ENCODE peak calls at places on chromosome 12, in seven cellular contexts. I is HFFc6, D is mesothelial cell of epicardium, L is cardiac muscle cell, F is GM20000, U is endothelial cell, H is WTC11. R is an unnamed sample.

GRCh38 chr12:3632256-3633240 is 120.4 kb downstream of the CRACR2A start:
- DNase-seq in I (no peak), D (no peak), L (no peak), F (no peak), U (no peak), H (no peak), R (no peak)

GRCh38 chr12:74732801-74733200 is 195.2 kb downstream of the ATXN7L3B start:
- DNase-seq in I (no peak), D (no peak), L (no peak), F (no peak), U (no peak), H (no peak), R (no peak)

GRCh38 chr12:121770802-121771625 is 22.5 kb downstream of the RHOF start:
- DNase-seq in I (no peak), D (no peak), L (no peak), F (no peak), U (no peak), H (no peak), R (no peak)

GRCh38 chr12:3658327-3659163 is 94.4 kb downstream of the CRACR2A start:
- DNase-seq in I (peak), D (no peak), L (peak), F (peak), U (peak), H (peak), R (peak)

GRCh38 chr12:104372048-104372720 is 68.6 kb downstream of the EID3 start:
- DNase-seq in I (no peak), D (no peak), L (no peak), F (no peak), U (no peak), H (no peak), R (no peak)

GRCh38 chr12:2732290-2732689 is 62.5 kb upstream of the FKBP4 start:
- DNase-seq in I (no peak), D (no peak), L (no peak), F (no peak), U (no peak), H (no peak), R (no peak)

GRCh38 chr12:49962861-49963765 is 1.4 kb downstream of the AQP5 start:
- DNase-seq in I (no peak), D (no peak), L (no peak), F (no peak), U (no peak), H (no peak), R (no peak)

GRCh38 chr12:99436584-99436983 is 211.0 kb upstream of the GARIN6 start:
- DNase-seq in I (no peak), D (no peak), L (no peak), F (peak), U (no peak), H (no peak), R (no peak)

GRCh38 chr12:56947633-56948535 is 9.5 kb downstream of the RDH16 start:
- DNase-seq in I (peak), D (no peak), L (peak), F (no peak), U (no peak), H (peak), R (no peak)

GRCh38 chr12:40439771-40440492 is 215.1 kb downstream of the LRRK2 start:
- DNase-seq in I (no peak), D (no peak), L (no peak), F (no peak), U (no peak), H (no peak), R (no peak)

GRCh38 chr12:81296556-81297305 is 218.9 kb downstream of the ACSS3 start:
- DNase-seq in I (no peak), D (no peak), L (peak), F (no peak), U (no peak), H (no peak), R (no peak)

GRCh38 chr12:131087302-131087818 is 133.7 kb downstream of the ADGRD1 start:
- DNase-seq in I (no peak), D (peak), L (no peak), F (no peak), U (no peak), H (peak), R (peak)

GRCh38 chr12:123267991-123268843 is 3.4 kb downstream of the CDK2AP1 start:
- DNase-seq in I (no peak), D (no peak), L (no peak), F (peak), U (peak), H (no peak), R (no peak)

GRCh38 chr12:102438823-102439205 is 41.5 kb downstream of the IGF1 start:
- DNase-seq in I (no peak), D (no peak), L (no peak), F (no peak), U (no peak), H (no peak), R (no peak)

GRCh38 chr12:116508145-116509121 is 50.7 kb upstream of the MAP1LC3B2 start:
- DNase-seq in I (no peak), D (peak), L (peak), F (peak), U (peak), H (peak), R (peak)

GRCh38 chr12:105967038-105967776 is 171.5 kb downstream of the NUAK1 start:
- DNase-seq in I (no peak), D (no peak), L (no peak), F (no peak), U (no peak), H (no peak), R (no peak)

GRCh38 chr12:84994436-84994835 is 41.6 kb downstream of the TSPAN19 start:
- DNase-seq in I (no peak), D (no peak), L (no peak), F (no peak), U (no peak), H (no peak), R (no peak)

GRCh38 chr12:50107416-50108268 is 3.8 kb downstream of the GPD1 start:
- DNase-seq in I (no peak), D (no peak), L (no peak), F (no peak), U (no peak), H (no peak), R (no peak)

DNA sequence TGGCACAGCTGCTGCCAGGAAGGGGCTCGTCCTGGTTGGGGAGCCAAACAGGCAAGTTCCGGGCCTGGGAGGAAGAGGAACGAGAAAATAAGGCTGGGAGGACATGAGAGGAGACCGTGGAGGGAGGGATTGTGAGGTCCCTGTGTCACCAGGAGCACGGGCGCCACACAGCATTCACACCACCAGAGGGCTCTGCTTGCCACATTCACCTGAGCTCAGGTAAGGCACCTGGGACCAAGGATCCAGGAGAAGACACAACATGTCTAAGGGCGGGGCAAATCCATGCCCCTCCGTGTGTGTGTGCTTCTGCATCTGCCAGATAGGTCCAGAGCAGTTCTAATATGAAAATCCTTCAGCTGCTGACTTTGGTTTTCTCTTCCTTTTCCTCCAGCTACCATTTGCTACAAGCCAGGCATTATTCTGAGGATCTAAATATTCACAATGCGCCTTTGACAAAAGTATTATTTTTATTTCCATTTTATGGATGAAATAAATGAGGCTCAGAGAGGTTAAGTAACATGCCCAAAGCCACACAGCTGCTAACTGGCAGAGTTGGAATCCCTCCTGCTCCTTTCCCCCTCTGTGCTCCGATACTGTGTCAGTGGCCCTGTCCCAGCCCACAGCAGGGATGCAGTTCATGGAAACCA is 14.6 kb downstream of the RAPGEF3 start:
- DNase-seq in I (no peak), D (no peak), L (no peak), F (peak), U (no peak), H (peak), R (peak)
- TF ChIP-seq CTCF in I (peak), D (peak), L (peak), F (peak), U (peak), H (peak), R (peak)

GRCh38 chr12:53071591-53072551 is 7.3 kb downstream of the SPRYD3 start:
- DNase-seq in I (no peak), D (no peak), L (peak), F (no peak), U (no peak), H (no peak), R (no peak)
- TF ChIP-seq CTCF in I (peak), D (no peak), L (peak), F (no peak), U (no peak), H (no peak), R (no peak)

GRCh38 chr12:92242917-92243316 is 97.3 kb upstream of the BTG1 start:
- DNase-seq in I (no peak), D (no peak), L (peak), F (no peak), U (no peak), H (no peak), R (no peak)

GRCh38 chr12:92248977-92249376 is 103.3 kb upstream of the BTG1 start:
- DNase-seq in I (no peak), D (no peak), L (no peak), F (no peak), U (no peak), H (no peak), R (no peak)

DNA sequence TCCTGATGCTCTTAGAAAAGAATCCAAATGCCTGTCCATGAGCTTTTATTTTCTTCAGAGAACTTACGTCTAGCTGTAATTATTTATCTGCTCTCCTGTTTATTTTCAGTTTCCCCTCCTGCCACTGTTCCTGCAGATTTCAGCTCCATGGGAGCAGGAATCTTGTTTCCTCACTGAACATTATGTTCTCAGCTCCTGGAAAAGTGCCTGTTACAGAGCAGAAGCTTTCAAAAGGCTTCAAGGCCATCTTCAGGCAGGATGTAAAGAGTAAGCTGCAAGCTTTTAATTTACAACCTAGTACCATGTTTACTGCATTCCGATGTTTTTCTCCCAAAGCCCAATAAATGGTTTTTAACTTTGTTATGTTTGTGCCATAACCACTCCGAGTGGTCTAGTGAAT is 98.4 kb upstream of the BTG1 start:
- DNase-seq in I (no peak), D (no peak), L (peak), F (no peak), U (no peak), H (no peak), R (no peak)
- TF ChIP-seq CTCF in I (no peak), D (no peak), L (peak), F (no peak), U (no peak), H (no peak), R (no peak)

GRCh38 chr12:54140958-54141388 is 47.8 kb downstream of the SMUG1 start:
- DNase-seq in I (no peak), D (peak), L (peak), F (no peak), U (no peak), H (no peak), R (no peak)
- TF ChIP-seq CTCF in I (no peak), D (no peak), L (no peak), F (no peak), U (no peak), H (no peak), R (no peak)